ENCODE peak calls at places on chromosome 3, in four cellular contexts. One of them, this sample, is unnamed.

GRCh38 chr3:151384741-151385174 is at the start of gene P2RY12:
- DNase-seq in fibroblast of pulmonary artery: no peak
- DNase-seq in Panc1: no peak
- DNase-seq in AG09309: no peak
- DNase-seq in this sample: no peak

GRCh38 chr3:86104154-86104553 is 886.8 kb downstream of the VGLL3 start:
- DNase-seq in Panc1: no peak
- DNase-seq in AG09309: no peak
- DNase-seq in fibroblast of pulmonary artery: no peak
- DNase-seq in this sample: no peak

GRCh38 chr3:157120071-157120892 is 39.7 kb downstream of the CCNL1 start:
- DNase-seq in AG09309: no peak
- DNase-seq in fibroblast of pulmonary artery: no peak
- DNase-seq in Panc1: no peak
- DNase-seq in this sample: no peak

GRCh38 chr3:14199641-14200040 is 21.0 kb downstream of the LSM3 start:
- DNase-seq in Panc1: no peak
- DNase-seq in fibroblast of pulmonary artery: no peak
- DNase-seq in AG09309: no peak
- DNase-seq in this sample: no peak

GRCh38 chr3:57518276-57518914 is 25.7 kb downstream of the DNAH12 start:
- DNase-seq in AG09309: no peak
- DNase-seq in fibroblast of pulmonary artery: peak; percentile 68
- DNase-seq in Panc1: no peak
- DNase-seq in this sample: peak; percentile 2

GRCh38 chr3:142926368-142926944 is 37.0 kb downstream of the PAQR9 start:
- DNase-seq in fibroblast of pulmonary artery: no peak
- DNase-seq in AG09309: no peak
- DNase-seq in Panc1: no peak
- DNase-seq in this sample: no peak

GRCh38 chr3:134476306-134476705 is 9.5 kb downstream of the ANAPC13 start:
- DNase-seq in Panc1: no peak
- DNase-seq in fibroblast of pulmonary artery: no peak
- DNase-seq in AG09309: no peak
- DNase-seq in this sample: no peak

GRCh38 chr3:182755308-182756106 is 37.8 kb upstream of the ATP11B start:
- DNase-seq in AG09309: no peak
- DNase-seq in Panc1: no peak
- DNase-seq in fibroblast of pulmonary artery: peak; percentile 49
- DNase-seq in this sample: no peak

GRCh38 chr3:11498646-11499045 is 145.1 kb downstream of the VGLL4 start:
- DNase-seq in Panc1: no peak
- DNase-seq in fibroblast of pulmonary artery: peak; percentile 87
- DNase-seq in AG09309: no peak
- DNase-seq in this sample: peak; percentile 75

GRCh38 chr3:97699889-97700288 is 64.7 kb upstream of the ARL6 start:
- DNase-seq in AG09309: no peak
- DNase-seq in fibroblast of pulmonary artery: no peak
- DNase-seq in Panc1: no peak
- DNase-seq in this sample: no peak

GRCh38 chr3:11522398-11522715 is 121.4 kb downstream of the VGLL4 start:
- DNase-seq in AG09309: no peak
- DNase-seq in fibroblast of pulmonary artery: no peak
- DNase-seq in Panc1: no peak
- DNase-seq in this sample: no peak

GRCh38 chr3:123290962-123291361 is 89.2 kb downstream of the SEC22A start:
- DNase-seq in Panc1: no peak
- DNase-seq in AG09309: no peak
- DNase-seq in fibroblast of pulmonary artery: no peak
- DNase-seq in this sample: no peak

GRCh38 chr3:176431073-176431472 is 766.2 kb downstream of the TBL1XR1 start:
- DNase-seq in AG09309: no peak
- DNase-seq in fibroblast of pulmonary artery: no peak
- DNase-seq in Panc1: no peak
- DNase-seq in this sample: no peak

GRCh38 chr3:123635220-123635619 is 50.4 kb upstream of the HACD2 start:
- DNase-seq in Panc1: no peak
- DNase-seq in fibroblast of pulmonary artery: no peak
- DNase-seq in AG09309: no peak
- DNase-seq in this sample: no peak

GRCh38 chr3:120119846-120120510 is 25.7 kb upstream of the GSK3B start:
- DNase-seq in Panc1: no peak
- DNase-seq in AG09309: no peak
- DNase-seq in fibroblast of pulmonary artery: no peak
- DNase-seq in this sample: no peak

GRCh38 chr3:152717252-152717651 is 117.7 kb upstream of the P2RY1 start:
- DNase-seq in Panc1: no peak
- DNase-seq in AG09309: no peak
- DNase-seq in fibroblast of pulmonary artery: peak; percentile 34
- DNase-seq in this sample: no peak

GRCh38 chr3:32493437-32494414 is 8.9 kb downstream of the CMTM6 start:
- DNase-seq in fibroblast of pulmonary artery: peak; percentile 49
- DNase-seq in AG09309: no peak
- DNase-seq in Panc1: no peak
- DNase-seq in this sample: peak; percentile 48

GRCh38 chr3:125593991-125594574 is 1.2 kb downstream of the OSBPL11 start:
- DNase-seq in fibroblast of pulmonary artery: peak; percentile 21
- DNase-seq in AG09309: no peak
- DNase-seq in Panc1: no peak
- DNase-seq in this sample: no peak

GRCh38 chr3:30690199-30690598 is 83.8 kb downstream of the TGFBR2 start:
- DNase-seq in fibroblast of pulmonary artery: no peak
- DNase-seq in Panc1: no peak
- DNase-seq in AG09309: no peak
- DNase-seq in this sample: no peak

GRCh38 chr3:43217633-43218032 is 68.7 kb upstream of the SNRK start:
- DNase-seq in Panc1: no peak
- DNase-seq in fibroblast of pulmonary artery: peak; percentile 22
- DNase-seq in AG09309: peak; percentile 47
- DNase-seq in this sample: peak; percentile 63

DNA sequence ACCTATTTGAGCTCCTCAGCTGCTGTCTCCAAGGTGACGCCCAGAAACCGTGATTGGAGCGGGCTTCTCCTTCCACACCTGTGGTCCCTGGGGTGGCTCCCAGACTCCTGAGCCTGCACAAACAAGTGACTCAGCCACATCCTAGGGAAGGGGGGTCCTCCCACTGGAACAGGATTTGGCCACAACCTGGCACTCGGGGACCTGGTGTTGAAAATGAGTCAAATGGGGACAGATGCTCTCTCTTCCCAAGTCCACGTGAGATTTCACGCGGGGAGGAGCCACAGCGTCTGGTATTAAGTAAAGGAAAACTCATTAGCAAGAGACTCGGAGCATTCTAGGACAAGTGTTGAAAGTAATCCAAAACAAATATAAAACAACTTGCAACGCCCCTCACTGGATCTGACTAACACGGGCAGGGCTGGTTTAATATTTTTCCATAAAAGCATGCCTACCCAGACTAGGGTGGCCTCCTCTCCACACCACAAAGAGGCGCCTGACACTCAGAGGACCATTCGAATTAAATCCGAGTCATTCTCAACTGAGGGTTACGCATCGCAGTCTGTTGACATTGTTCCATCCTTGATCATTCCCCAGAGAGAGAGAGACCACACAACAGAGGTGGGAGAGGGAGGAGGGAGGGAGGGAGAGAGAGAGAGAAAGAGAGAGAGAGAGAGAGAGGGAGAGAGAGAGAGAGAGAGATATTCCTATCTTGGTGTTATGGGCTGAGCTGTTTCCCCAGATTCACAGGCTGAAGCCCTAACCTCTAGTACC is 74.4 kb downstream of the MGLL start:
- DNase-seq in fibroblast of pulmonary artery: peak; percentile 68
- DNase-seq in Panc1: no peak
- DNase-seq in AG09309: peak; percentile 78
- DNase-seq in this sample: peak; percentile 95
- TF ChIP-seq CTCF in fibroblast of pulmonary artery: no peak
- TF ChIP-seq CTCF in Panc1: no peak
- TF ChIP-seq CTCF in AG09309: peak; percentile 44
- TF ChIP-seq CTCF in this sample: peak; percentile 10

DNA sequence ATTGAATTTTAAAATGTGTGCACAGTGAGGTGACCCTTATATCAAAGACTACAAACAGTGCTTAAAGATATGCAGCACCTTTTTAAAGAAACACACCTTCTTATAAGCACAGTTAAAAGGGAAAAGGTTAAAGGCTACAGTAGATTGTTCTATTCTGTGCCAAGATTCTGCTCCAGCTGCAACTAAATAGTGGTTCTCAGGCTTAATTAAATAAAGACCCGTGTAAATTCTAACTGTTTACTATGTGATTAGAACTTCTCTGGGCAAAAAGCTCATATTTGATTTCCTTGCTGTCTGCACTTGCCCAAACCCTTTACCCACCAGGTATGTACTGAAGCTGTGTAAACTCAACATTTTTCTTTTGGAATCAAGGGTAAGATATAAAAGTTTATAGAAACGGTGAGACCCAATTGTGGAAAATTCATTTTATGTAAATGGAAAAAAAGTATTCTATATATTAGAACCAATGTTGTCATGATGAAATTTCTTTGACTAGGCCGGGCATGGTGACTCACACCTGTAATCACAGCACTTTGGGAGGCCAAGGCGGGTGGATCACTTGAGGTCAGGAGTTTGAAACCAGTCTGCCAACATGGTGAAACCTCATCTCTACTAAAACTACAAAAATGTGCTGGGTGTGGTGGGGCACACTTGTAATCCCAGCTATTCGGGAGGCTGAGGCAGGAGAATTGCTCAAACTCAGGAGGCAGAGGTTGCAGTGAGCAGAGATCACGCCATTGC is 230.7 kb downstream of the MECOM start:
- DNase-seq in fibroblast of pulmonary artery: no peak
- DNase-seq in AG09309: no peak
- DNase-seq in Panc1: no peak
- DNase-seq in this sample: no peak
- H3K4me3 ChIP-seq in fibroblast of pulmonary artery: no peak overlapping the region
- H3K4me3 ChIP-seq in AG09309: no peak overlapping the region
- H3K4me3 ChIP-seq in Panc1: no peak overlapping the region
- H3K4me3 ChIP-seq in this sample: no peak overlapping the region

GRCh38 chr3:139339219-139339906 is 4.5 kb upstream of the MRPS22 start:
- DNase-seq in AG09309: no peak
- DNase-seq in Panc1: no peak
- DNase-seq in fibroblast of pulmonary artery: no peak
- DNase-seq in this sample: peak; percentile 46
- TF ChIP-seq CTCF in AG09309: no peak
- TF ChIP-seq CTCF in Panc1: no peak
- TF ChIP-seq CTCF in fibroblast of pulmonary artery: no peak
- TF ChIP-seq CTCF in this sample: no peak

GRCh38 chr3:17088602-17089313 is 204.0 kb downstream of the PLCL2 start:
- DNase-seq in fibroblast of pulmonary artery: no peak
- DNase-seq in Panc1: no peak
- DNase-seq in AG09309: no peak
- DNase-seq in this sample: no peak
- H3K4me3 ChIP-seq in fibroblast of pulmonary artery: no peak overlapping the region
- H3K4me3 ChIP-seq in Panc1: no peak overlapping the region
- H3K4me3 ChIP-seq in AG09309: no peak overlapping the region
- H3K4me3 ChIP-seq in this sample: no peak overlapping the region

GRCh38 chr3:70973558-70973957 is 610.0 kb downstream of the FOXP1 start:
- DNase-seq in AG09309: no peak
- DNase-seq in fibroblast of pulmonary artery: peak; percentile 65
- DNase-seq in Panc1: no peak
- DNase-seq in this sample: peak; percentile 76

GRCh38 chr3:70972855-70973254 is 610.7 kb downstream of the FOXP1 start:
- DNase-seq in AG09309: no peak
- DNase-seq in fibroblast of pulmonary artery: no peak
- DNase-seq in Panc1: no peak
- DNase-seq in this sample: no peak

GRCh38 chr3:70970952-70971351 is 612.6 kb downstream of the FOXP1 start:
- DNase-seq in fibroblast of pulmonary artery: no peak
- DNase-seq in AG09309: no peak
- DNase-seq in Panc1: no peak
- DNase-seq in this sample: no peak

GRCh38 chr3:70974752-70975151 is 608.8 kb downstream of the FOXP1 start:
- DNase-seq in AG09309: no peak
- DNase-seq in fibroblast of pulmonary artery: no peak
- DNase-seq in Panc1: no peak
- DNase-seq in this sample: no peak

DNA sequence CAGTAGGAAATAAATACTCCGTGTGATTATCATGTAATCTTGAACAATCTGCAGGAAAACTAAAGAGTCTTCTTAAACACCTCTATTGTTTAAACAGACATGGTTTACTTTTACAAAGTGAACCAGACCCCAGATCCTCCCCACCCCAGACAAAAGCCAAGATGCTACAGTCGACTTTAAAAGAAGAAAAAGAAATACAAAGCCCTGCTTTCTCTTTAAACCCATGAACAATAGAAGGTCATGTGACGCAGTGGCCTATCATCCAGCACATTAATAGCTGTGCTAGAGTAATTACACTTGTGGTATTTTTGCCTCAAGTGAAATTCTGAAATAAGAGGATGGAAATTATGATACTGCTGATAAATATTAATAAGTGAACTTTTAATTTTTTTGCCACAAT is 613.4 kb downstream of the FOXP1 start:
- DNase-seq in fibroblast of pulmonary artery: no peak
- DNase-seq in Panc1: no peak
- DNase-seq in AG09309: no peak
- DNase-seq in this sample: no peak
- TF ChIP-seq CTCF in fibroblast of pulmonary artery: no peak
- TF ChIP-seq CTCF in Panc1: no peak
- TF ChIP-seq CTCF in AG09309: no peak
- TF ChIP-seq CTCF in this sample: no peak

GRCh38 chr3:159978353-159978752 is 10.3 kb upstream of the IL12A start:
- DNase-seq in Panc1: no peak
- DNase-seq in AG09309: no peak
- DNase-seq in fibroblast of pulmonary artery: no peak
- DNase-seq in this sample: no peak
- H3K4me3 ChIP-seq in Panc1: no peak overlapping the region
- H3K4me3 ChIP-seq in AG09309: no peak overlapping the region
- H3K4me3 ChIP-seq in fibroblast of pulmonary artery: no peak overlapping the region
- H3K4me3 ChIP-seq in this sample: no peak overlapping the region

GRCh38 chr3:195188530-195188917 is 82.4 kb downstream of the XXYLT1 start:
- DNase-seq in Panc1: no peak
- DNase-seq in AG09309: no peak
- DNase-seq in fibroblast of pulmonary artery: peak; percentile 31
- DNase-seq in this sample: peak; percentile 73
- TF ChIP-seq CTCF in Panc1: no peak
- TF ChIP-seq CTCF in AG09309: peak; percentile 24
- TF ChIP-seq CTCF in fibroblast of pulmonary artery: peak; percentile 27
- TF ChIP-seq CTCF in this sample: peak; percentile 33

This sample was measured in foreskin fibroblast.